ENCODE peak calls at places on chromosomes 6 and 20, in eight cellular contexts. J is PC-3, G is body of pancreas, Z is fibroblast of pulmonary artery, T is HFF-Myc, L is epithelial cell of esophagus, K is uterus, N is AG04450. U is an unnamed sample.

GRCh38 chr6:101626264-101626663 is 232.8 kb downstream of the GRIK2 start:
- DNase-seq in J (no peak), G (no peak), Z (no peak), T (no peak), L (no peak), K (no peak), N (no peak), U (no peak)

GRCh38 chr20:42392417-42392816 is 774.2 kb upstream of the CHD6 start:
- DNase-seq in J (no peak), G (no peak), Z (no peak), T (no peak), L (no peak), K (no peak), N (no peak), U (no peak)

GRCh38 chr20:56629464-56630085 is 469 bp downstream of the TFAP2C start:
- DNase-seq in J (peak; percentile 14), G (no peak), Z (no peak), T (no peak), L (no peak), K (no peak), N (no peak), U (no peak)

GRCh38 chr6:46323966-46324622 is 153.3 kb upstream of the ENPP5 start:
- DNase-seq in J (no peak), G (no peak), Z (no peak), T (no peak), L (no peak), K (no peak), N (no peak), U (no peak)

GRCh38 chr6:77456531-77457248 is 6.6 kb downstream of the HTR1B start:
- DNase-seq in J (peak; percentile 58), G (no peak), Z (peak; percentile 99), T (peak; percentile 100), L (peak; percentile 94), K (no peak), N (peak; percentile 99), U (peak; percentile 99)

GRCh38 chr6:99013145-99013544 is 65.4 kb upstream of the FBXL4 start:
- DNase-seq in J (peak; percentile 70), G (no peak), Z (peak; percentile 53), T (peak; percentile 60), L (peak; percentile 70), K (no peak), N (peak; percentile 81), U (peak; percentile 89)

GRCh38 chr6:136757150-136757549 is 35.1 kb downstream of the MAP3K5 start:
- DNase-seq in J (no peak), G (no peak), Z (peak; percentile 73), T (no peak), L (no peak), K (no peak), N (no peak), U (peak; percentile 70)

GRCh38 chr6:75608955-75609533 is 7.4 kb downstream of the SENP6 start:
- DNase-seq in J (no peak), G (no peak), Z (no peak), T (no peak), L (no peak), K (no peak), N (no peak), U (no peak)

GRCh38 chr6:135196739-135197510 is 15.8 kb downstream of the MYB start:
- DNase-seq in J (no peak), G (no peak), Z (no peak), T (no peak), L (no peak), K (no peak), N (no peak), U (no peak)

GRCh38 chr6:97067045-97067444 is 142.5 kb downstream of the KLHL32 start:
- DNase-seq in J (no peak), G (no peak), Z (no peak), T (no peak), L (no peak), K (no peak), N (no peak), U (no peak)

GRCh38 chr6:142378138-142378875 is 76.5 kb downstream of the ADGRG6 start:
- DNase-seq in J (peak; percentile 85), G (no peak), Z (peak; percentile 95), T (peak; percentile 36), L (peak; percentile 48), K (no peak), N (no peak), U (peak; percentile 57)

GRCh38 chr20:59718681-59719080 is 114.3 kb downstream of the PHACTR3 start:
- DNase-seq in J (no peak), G (no peak), Z (no peak), T (no peak), L (no peak), K (no peak), N (no peak), U (no peak)

GRCh38 chr6:56714273-56714672 is 71.6 kb upstream of the DST start:
- DNase-seq in J (peak; percentile 66), G (no peak), Z (no peak), T (no peak), L (no peak), K (no peak), N (no peak), U (no peak)

GRCh38 chr6:150391890-150392289 is 23.1 kb downstream of the IYD start:
- DNase-seq in J (peak; percentile 28), G (no peak), Z (peak; percentile 42), T (no peak), L (peak; percentile 47), K (no peak), N (no peak), U (peak; percentile 32)

GRCh38 chr6:106069478-106069877 is 16.7 kb upstream of the PRDM1 start:
- DNase-seq in J (peak; percentile 40), G (peak; percentile 33), Z (peak; percentile 86), T (peak; percentile 92), L (peak; percentile 84), K (no peak), N (peak; percentile 76), U (peak; percentile 91)

GRCh38 chr6:137588472-137588871 is 94.3 kb upstream of the OLIG3 start:
- DNase-seq in J (no peak), G (no peak), Z (no peak), T (no peak), L (no peak), K (no peak), N (no peak), U (no peak)

GRCh38 chr6:150775400-150775799 is 90.1 kb upstream of the MTHFD1L start:
- DNase-seq in J (no peak), G (no peak), Z (no peak), T (no peak), L (no peak), K (no peak), N (no peak), U (no peak)

GRCh38 chr6:165767228-165767627 is 104.2 kb upstream of the PDE10A start:
- DNase-seq in J (no peak), G (no peak), Z (peak; percentile 72), T (no peak), L (peak; percentile 6), K (no peak), N (no peak), U (peak; percentile 76)

GRCh38 chr6:141552463-141552862 is 580.3 kb upstream of the GJE1 start:
- DNase-seq in J (peak; percentile 93), G (no peak), Z (peak; percentile 92), T (peak; percentile 60), L (peak; percentile 97), K (no peak), N (peak; percentile 43), U (peak; percentile 83)

GRCh38 chr6:27873101-27874030 is 38.8 kb downstream of the OR2B2 start:
- DNase-seq in J (no peak), G (peak; percentile 24), Z (peak; percentile 86), T (peak; percentile 93), L (peak; percentile 72), K (no peak), N (no peak), U (peak; percentile 86)

GRCh38 chr20:59190509-59190908 is 26.9 kb downstream of the ZNF831 start:
- DNase-seq in J (no peak), G (no peak), Z (no peak), T (no peak), L (no peak), K (no peak), N (no peak), U (no peak)

DNA sequence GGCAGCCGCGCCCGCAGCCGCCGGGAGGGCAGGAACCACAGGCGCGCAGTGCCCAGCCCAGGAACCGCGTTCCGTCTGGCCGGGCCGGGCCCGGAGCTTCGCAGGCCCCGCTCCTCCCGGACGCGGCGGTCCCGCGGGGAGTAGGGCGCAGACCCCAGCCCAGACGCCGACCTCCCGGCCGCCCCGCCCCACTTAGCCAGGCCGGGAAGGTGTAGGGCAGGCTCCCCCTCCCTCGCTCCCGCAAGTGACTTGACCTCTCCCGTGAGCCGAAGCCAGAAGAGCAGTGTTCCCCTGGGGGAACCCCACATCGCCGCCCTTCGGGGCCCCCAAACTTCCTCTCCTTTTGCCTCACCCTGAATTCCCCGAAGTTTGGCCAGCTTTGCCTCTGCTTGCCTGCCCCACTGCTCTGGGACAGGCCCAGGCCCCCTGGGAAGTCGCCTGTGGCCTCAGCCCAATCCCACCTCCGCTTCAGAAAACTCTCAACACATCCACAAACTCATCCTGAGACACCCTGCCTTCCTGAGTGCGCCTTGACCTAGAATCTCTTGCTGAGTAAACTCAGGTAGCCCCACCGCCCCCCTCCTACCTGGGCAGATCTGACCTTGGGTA is 490 bp upstream of the NOL4L start:
- DNase-seq in J (no peak), G (no peak), Z (no peak), T (no peak), L (no peak), K (no peak), N (no peak), U (no peak)
- H3K4me3 ChIP-seq in J (no peak overlapping the region), G (no peak overlapping the region), Z (no peak overlapping the region), T (no peak overlapping the region), L (no peak overlapping the region), K (no peak overlapping the region), N (no peak overlapping the region), U (no peak overlapping the region)

GRCh38 chr20:53736757-53737403 is 143.2 kb upstream of the ZNF217 start:
- DNase-seq in J (peak; percentile 49), G (no peak), Z (peak; percentile 64), T (no peak), L (peak; percentile 41), K (no peak), N (no peak), U (peak; percentile 77)
- TF ChIP-seq CTCF in J (no peak), G (no peak), Z (no peak), T (no peak), L (no peak), K (no peak), N (no peak), U (no peak)

DNA sequence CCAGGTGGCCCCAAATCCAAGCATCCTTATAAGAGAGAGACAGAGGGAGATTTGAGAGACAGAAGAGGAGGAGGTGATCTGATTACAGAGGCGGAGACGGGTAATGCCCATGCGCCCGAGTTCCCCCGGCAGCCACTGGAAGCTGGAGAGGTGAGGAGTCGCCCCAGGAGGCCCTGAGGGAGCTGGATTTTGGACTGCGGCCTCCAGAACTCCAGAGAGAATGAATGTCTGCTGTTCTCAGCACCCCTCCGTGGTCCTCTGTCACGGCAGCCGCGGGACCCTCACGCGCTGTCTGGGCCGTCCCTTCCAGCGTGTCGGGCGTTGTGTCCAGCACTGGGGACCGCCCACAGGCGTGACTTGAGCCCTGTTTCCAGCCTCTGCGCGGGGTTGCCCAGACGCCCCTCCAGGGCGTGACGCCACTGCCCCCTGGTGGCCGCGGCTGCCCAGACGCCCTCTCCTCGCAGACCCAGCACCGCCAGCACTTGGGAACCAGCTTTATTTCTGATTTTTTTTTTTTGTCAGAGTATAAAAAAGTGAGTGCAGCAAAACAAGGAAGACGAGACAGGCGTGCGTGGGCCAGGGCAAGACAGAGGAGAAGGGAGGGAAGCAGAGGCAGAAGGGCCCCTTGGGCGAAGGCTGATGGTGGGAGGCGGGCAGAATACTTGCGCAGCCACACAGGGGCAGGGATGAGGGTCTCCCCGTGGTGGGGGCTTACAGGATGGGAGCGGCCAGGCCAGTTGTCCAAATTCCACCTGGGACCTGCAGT is 4.1 kb upstream of the ZNF512B start:
- DNase-seq in J (peak; percentile 84), G (peak; percentile 91), Z (peak; percentile 82), T (peak; percentile 56), L (peak; percentile 77), K (peak; percentile 83), N (peak; percentile 55), U (peak; percentile 88)
- H3K4me3 ChIP-seq in J (peak overlapping the region; percentile 30), G (no peak overlapping the region), Z (peak overlapping the region; percentile 51), T (peak overlapping the region; percentile 42), L (peak overlapping the region; percentile 25), K (no peak overlapping the region), N (peak overlapping the region; percentile 53), U (peak overlapping the region; percentile 55)

GRCh38 chr20:34110025-34111013 is 1.7 kb downstream of the EIF2S2 start:
- DNase-seq in J (no peak), G (no peak), Z (peak; percentile 22), T (no peak), L (no peak), K (no peak), N (no peak), U (peak; percentile 38)
- TF ChIP-seq CTCF in J (peak; percentile 19), G (no peak), Z (no peak), T (no peak), L (no peak), K (no peak), N (no peak), U (no peak)